ENCODE peak calls at places on chromosomes 1 and 21, in seven cellular contexts. One of them, this sample, is unnamed.
A peak's percentile ranks its signal among the peaks of the same experiment; 100 is the strongest.

GRCh38 chr1:58804853-58805252 is 21.0 kb upstream of the JUN start:
- DNase-seq in SK-N-SH: no peak
- DNase-seq in HepG2: no peak
- DNase-seq in HCT116: no peak
- DNase-seq in H1: no peak
- DNase-seq in K562: no peak
- DNase-seq in GM12878: no peak
- DNase-seq in this sample: no peak

GRCh38 chr1:10724948-10725852 is 71.2 kb downstream of the CASZ1 start:
- DNase-seq in SK-N-SH: peak; percentile 97
- DNase-seq in HepG2: no peak
- DNase-seq in HCT116: no peak
- DNase-seq in H1: no peak
- DNase-seq in K562: no peak
- DNase-seq in GM12878: no peak
- DNase-seq in this sample: peak; percentile 73

GRCh38 chr1:14881775-14882672 is 271.5 kb upstream of the TMEM51 start:
- DNase-seq in SK-N-SH: no peak
- DNase-seq in HepG2: no peak
- DNase-seq in HCT116: no peak
- DNase-seq in H1: no peak
- DNase-seq in K562: peak; percentile 49
- DNase-seq in GM12878: peak; percentile 40
- DNase-seq in this sample: no peak

GRCh38 chr1:112806090-112806642 is 91.0 kb upstream of the PPM1J start:
- DNase-seq in SK-N-SH: no peak
- DNase-seq in HepG2: peak; percentile 30
- DNase-seq in HCT116: no peak
- DNase-seq in H1: no peak
- DNase-seq in K562: no peak
- DNase-seq in GM12878: no peak
- DNase-seq in this sample: no peak

GRCh38 chr1:244012232-244012631 is 38.9 kb upstream of the ZBTB18 start:
- DNase-seq in SK-N-SH: no peak
- DNase-seq in HepG2: no peak
- DNase-seq in HCT116: no peak
- DNase-seq in H1: no peak
- DNase-seq in K562: no peak
- DNase-seq in GM12878: no peak
- DNase-seq in this sample: no peak

GRCh38 chr1:53075206-53075605 is 13.2 kb downstream of the PODN start:
- DNase-seq in SK-N-SH: no peak
- DNase-seq in HepG2: no peak
- DNase-seq in HCT116: no peak
- DNase-seq in H1: no peak
- DNase-seq in K562: no peak
- DNase-seq in GM12878: no peak
- DNase-seq in this sample: no peak

GRCh38 chr21:44691686-44692085 is 5.3 kb upstream of the KRTAP10-12 start:
- DNase-seq in SK-N-SH: no peak
- DNase-seq in HepG2: no peak
- DNase-seq in HCT116: no peak
- DNase-seq in H1: no peak
- DNase-seq in K562: no peak
- DNase-seq in GM12878: no peak
- DNase-seq in this sample: no peak

GRCh38 chr1:109787211-109787844 is 23.6 kb upstream of the EPS8L3 start:
- DNase-seq in SK-N-SH: peak; percentile 10
- DNase-seq in HepG2: no peak
- DNase-seq in HCT116: peak; percentile 42
- DNase-seq in H1: no peak
- DNase-seq in K562: no peak
- DNase-seq in GM12878: no peak
- DNase-seq in this sample: no peak

GRCh38 chr1:1371741-1372711 is 3.0 kb downstream of the AURKAIP1 start:
- DNase-seq in SK-N-SH: peak; percentile 93
- DNase-seq in HepG2: peak; percentile 47
- DNase-seq in HCT116: no peak
- DNase-seq in H1: no peak
- DNase-seq in K562: peak; percentile 87
- DNase-seq in GM12878: no peak
- DNase-seq in this sample: peak; percentile 60

GRCh38 chr1:212918751-212919150 is 31.6 kb upstream of the VASH2 start:
- DNase-seq in SK-N-SH: no peak
- DNase-seq in HepG2: no peak
- DNase-seq in HCT116: no peak
- DNase-seq in H1: no peak
- DNase-seq in K562: no peak
- DNase-seq in GM12878: no peak
- DNase-seq in this sample: no peak

GRCh38 chr1:115057661-115058249 is 28.1 kb downstream of the TSHB start:
- DNase-seq in SK-N-SH: no peak
- DNase-seq in HepG2: no peak
- DNase-seq in HCT116: no peak
- DNase-seq in H1: no peak
- DNase-seq in K562: no peak
- DNase-seq in GM12878: no peak
- DNase-seq in this sample: no peak

GRCh38 chr1:160651428-160652064 is 4.7 kb upstream of the SLAMF1 start:
- DNase-seq in SK-N-SH: no peak
- DNase-seq in HepG2: no peak
- DNase-seq in HCT116: no peak
- DNase-seq in H1: no peak
- DNase-seq in K562: no peak
- DNase-seq in GM12878: no peak
- DNase-seq in this sample: no peak

GRCh38 chr1:44030606-44031050 is 634 bp downstream of the SLC6A9 start:
- DNase-seq in SK-N-SH: peak; percentile 88
- DNase-seq in HepG2: peak; percentile 34
- DNase-seq in HCT116: no peak
- DNase-seq in H1: no peak
- DNase-seq in K562: peak; percentile 58
- DNase-seq in GM12878: no peak
- DNase-seq in this sample: no peak

GRCh38 chr21:26432410-26432809 is 140.7 kb downstream of the CYYR1 start:
- DNase-seq in SK-N-SH: no peak
- DNase-seq in HepG2: no peak
- DNase-seq in HCT116: no peak
- DNase-seq in H1: no peak
- DNase-seq in K562: no peak
- DNase-seq in GM12878: no peak
- DNase-seq in this sample: no peak

GRCh38 chr1:17732475-17732874 is 22.7 kb upstream of the ACTL8 start:
- DNase-seq in SK-N-SH: no peak
- DNase-seq in HepG2: no peak
- DNase-seq in HCT116: no peak
- DNase-seq in H1: no peak
- DNase-seq in K562: no peak
- DNase-seq in GM12878: no peak
- DNase-seq in this sample: no peak

GRCh38 chr1:47436304-47436978 is 1.4 kb upstream of the FOXD2 start:
- DNase-seq in SK-N-SH: peak; percentile 87
- DNase-seq in HepG2: peak; percentile 55
- DNase-seq in HCT116: peak; percentile 32
- DNase-seq in H1: peak; percentile 58
- DNase-seq in K562: peak; percentile 91
- DNase-seq in GM12878: peak; percentile 45
- DNase-seq in this sample: peak; percentile 72

GRCh38 chr1:228108742-228109072 is 392 bp downstream of the MRPL55 start:
- DNase-seq in SK-N-SH: no peak
- DNase-seq in HepG2: no peak
- DNase-seq in HCT116: no peak
- DNase-seq in H1: no peak
- DNase-seq in K562: no peak
- DNase-seq in GM12878: no peak
- DNase-seq in this sample: no peak

GRCh38 chr1:228108055-228108690 is 926 bp downstream of the MRPL55 start:
- DNase-seq in SK-N-SH: no peak
- DNase-seq in HepG2: no peak
- DNase-seq in HCT116: no peak
- DNase-seq in H1: no peak
- DNase-seq in K562: no peak
- DNase-seq in GM12878: no peak
- DNase-seq in this sample: no peak

GRCh38 chr1:228110536-228110935 is 1.4 kb upstream of the MRPL55 start:
- DNase-seq in SK-N-SH: no peak
- DNase-seq in HepG2: no peak
- DNase-seq in HCT116: no peak
- DNase-seq in H1: no peak
- DNase-seq in K562: no peak
- DNase-seq in GM12878: no peak
- DNase-seq in this sample: no peak

GRCh38 chr1:228109962-228110488 is 926 bp upstream of the MRPL55 start:
- DNase-seq in SK-N-SH: no peak
- DNase-seq in HepG2: peak; percentile 93
- DNase-seq in HCT116: no peak
- DNase-seq in H1: no peak
- DNase-seq in K562: no peak
- DNase-seq in GM12878: no peak
- DNase-seq in this sample: peak; percentile 31

DNA sequence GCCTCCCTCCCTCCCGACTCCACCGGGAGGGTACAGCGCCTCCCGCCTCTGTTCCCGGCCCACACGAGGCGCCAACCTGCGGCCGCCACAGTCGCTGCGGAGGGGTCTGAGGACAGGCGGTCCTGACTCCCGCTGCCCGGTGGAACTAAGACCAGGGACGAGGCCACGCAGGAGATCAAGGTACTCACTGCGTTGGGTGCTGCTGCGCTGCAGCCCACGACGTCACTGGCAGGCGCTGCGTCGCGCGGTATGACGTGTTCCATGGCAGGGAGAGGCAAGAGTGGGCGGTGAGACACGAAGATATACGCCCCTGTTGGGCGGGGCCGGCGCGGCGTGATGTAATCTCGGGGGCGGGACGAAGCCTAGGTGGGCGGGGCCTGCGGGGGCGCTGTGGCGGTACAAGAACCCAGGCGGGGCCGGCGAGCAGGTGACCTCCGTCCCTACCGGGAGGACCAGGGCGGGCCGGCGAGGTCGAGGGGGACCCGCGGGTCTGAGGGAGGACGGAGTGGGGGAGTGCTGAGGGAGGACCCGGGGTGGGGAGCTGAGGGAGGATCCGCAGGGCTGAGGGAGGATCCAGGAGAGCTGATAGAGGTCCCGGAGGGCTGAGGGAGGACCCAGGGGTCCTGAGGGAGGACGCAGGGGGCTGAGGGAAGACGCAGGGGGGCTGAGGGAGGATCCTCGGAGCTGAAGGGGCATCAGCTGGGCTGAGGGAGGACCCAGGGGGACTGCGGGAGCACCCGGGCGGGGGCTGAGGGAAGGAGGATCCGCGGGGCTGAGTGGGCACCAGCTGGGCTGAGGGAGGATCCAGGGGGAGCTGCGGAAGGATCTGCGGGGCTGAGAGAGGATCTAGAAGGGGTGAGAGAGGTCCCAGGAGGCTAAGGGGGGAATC is at the start of gene MRPL55:
- DNase-seq in SK-N-SH: peak; percentile 96
- DNase-seq in HepG2: peak; percentile 92
- DNase-seq in HCT116: peak; percentile 91
- DNase-seq in H1: peak; percentile 85
- DNase-seq in K562: peak; percentile 98
- DNase-seq in GM12878: peak; percentile 93
- DNase-seq in this sample: peak; percentile 93
- TF ChIP-seq JUND in SK-N-SH: no peak
- TF ChIP-seq JUND in HepG2: peak; percentile 57
- TF ChIP-seq JUND in HCT116: no peak
- TF ChIP-seq JUND in H1: peak; percentile 39
- TF ChIP-seq JUND in K562: peak; percentile 88
- TF ChIP-seq JUND in GM12878: peak; percentile 42
- TF ChIP-seq JUND in this sample: no peak

DNA sequence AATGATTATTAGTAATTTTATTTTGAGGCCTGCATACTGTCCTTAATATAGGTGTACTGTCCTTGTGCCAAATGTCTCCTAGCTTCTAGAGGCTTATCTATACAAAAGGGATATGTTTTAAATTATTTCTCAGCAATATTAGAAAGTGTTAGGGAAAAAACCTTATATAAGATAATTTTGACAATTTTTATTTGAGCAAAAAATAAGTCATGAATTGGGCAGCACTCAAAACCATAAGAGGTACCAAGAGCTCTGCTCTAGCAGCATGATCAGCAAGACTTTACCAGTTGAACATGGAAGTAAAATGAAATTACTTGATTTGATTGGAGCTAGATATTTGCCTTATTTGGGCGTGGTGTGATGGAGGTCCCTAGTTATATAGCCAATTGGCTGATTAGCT is 157.1 kb downstream of the PTBP2 start:
- DNase-seq in SK-N-SH: no peak
- DNase-seq in HepG2: no peak
- DNase-seq in HCT116: no peak
- DNase-seq in H1: no peak
- DNase-seq in K562: no peak
- DNase-seq in GM12878: no peak
- DNase-seq in this sample: no peak
- TF ChIP-seq JUND in SK-N-SH: no peak
- TF ChIP-seq JUND in HepG2: no peak
- TF ChIP-seq JUND in HCT116: no peak
- TF ChIP-seq JUND in H1: no peak
- TF ChIP-seq JUND in K562: no peak
- TF ChIP-seq JUND in GM12878: no peak
- TF ChIP-seq JUND in this sample: no peak

GRCh38 chr1:23978825-23979224 is 1.3 kb downstream of the SRSF10 start:
- DNase-seq in SK-N-SH: no peak
- DNase-seq in HepG2: no peak
- DNase-seq in HCT116: no peak
- DNase-seq in H1: no peak
- DNase-seq in K562: no peak
- DNase-seq in GM12878: no peak
- DNase-seq in this sample: no peak

GRCh38 chr1:23977854-23978191 is 2.3 kb downstream of the SRSF10 start:
- DNase-seq in SK-N-SH: no peak
- DNase-seq in HepG2: no peak
- DNase-seq in HCT116: no peak
- DNase-seq in H1: no peak
- DNase-seq in K562: peak; percentile 8
- DNase-seq in GM12878: no peak
- DNase-seq in this sample: no peak

GRCh38 chr1:23980006-23980724 is at the start of gene SRSF10:
- DNase-seq in SK-N-SH: peak; percentile 97
- DNase-seq in HepG2: peak; percentile 95
- DNase-seq in HCT116: peak; percentile 98
- DNase-seq in H1: peak; percentile 99
- DNase-seq in K562: peak; percentile 98
- DNase-seq in GM12878: peak; percentile 98
- DNase-seq in this sample: peak; percentile 80

GRCh38 chr1:23979387-23980005 is 631 bp downstream of the SRSF10 start:
- DNase-seq in SK-N-SH: no peak
- DNase-seq in HepG2: no peak
- DNase-seq in HCT116: no peak
- DNase-seq in H1: no peak
- DNase-seq in K562: no peak
- DNase-seq in GM12878: no peak
- DNase-seq in this sample: no peak

GRCh38 chr1:23977187-23977853 is 2.8 kb downstream of the SRSF10 start:
- DNase-seq in SK-N-SH: no peak
- DNase-seq in HepG2: no peak
- DNase-seq in HCT116: no peak
- DNase-seq in H1: no peak
- DNase-seq in K562: peak; percentile 2
- DNase-seq in GM12878: no peak
- DNase-seq in this sample: no peak
- TF ChIP-seq JUND in SK-N-SH: no peak
- TF ChIP-seq JUND in HepG2: no peak
- TF ChIP-seq JUND in HCT116: no peak
- TF ChIP-seq JUND in H1: no peak
- TF ChIP-seq JUND in K562: no peak
- TF ChIP-seq JUND in GM12878: no peak
- TF ChIP-seq JUND in this sample: no peak

GRCh38 chr1:32464191-32464715 is 619 bp upstream of the ZBTB8B start:
- DNase-seq in SK-N-SH: peak; percentile 33
- DNase-seq in HepG2: no peak
- DNase-seq in HCT116: no peak
- DNase-seq in H1: no peak
- DNase-seq in K562: no peak
- DNase-seq in GM12878: no peak
- DNase-seq in this sample: no peak
- TF ChIP-seq JUND in SK-N-SH: no peak
- TF ChIP-seq JUND in HepG2: no peak
- TF ChIP-seq JUND in HCT116: no peak
- TF ChIP-seq JUND in H1: no peak
- TF ChIP-seq JUND in K562: no peak
- TF ChIP-seq JUND in GM12878: no peak
- TF ChIP-seq JUND in this sample: no peak